ENCODE peak calls at places on chromosomes 7 and 10, in five cellular contexts. U is Panc1, H is prostate gland, Z is GM12892, J is sigmoid colon. V is an unnamed sample.

GRCh38 chr10:79380918-79381775 is 33.9 kb downstream of the PPIF start:
- DNase-seq in J (peak), Z (no peak), H (peak), U (no peak), V (peak)

GRCh38 chr10:74079028-74079913 is 71.4 kb downstream of the AP3M1 start:
- DNase-seq in U (no peak), J (no peak), H (no peak), Z (no peak), V (no peak)

GRCh38 chr10:926075-926698 is 5.3 kb downstream of the LARP4B start:
- DNase-seq in J (no peak), U (no peak), Z (no peak), H (no peak), V (no peak)

GRCh38 chr7:70259497-70259896 is 661.2 kb downstream of the AUTS2 start:
- DNase-seq in U (no peak), H (no peak), J (no peak), Z (no peak), V (no peak)

GRCh38 chr7:32937344-32938174 is 19.7 kb upstream of the FKBP9 start:
- DNase-seq in H (peak), J (peak), U (no peak), Z (no peak), V (peak)

GRCh38 chr7:74023037-74023436 is 4.9 kb upstream of the ELN start:
- DNase-seq in U (no peak), H (no peak), Z (no peak), J (peak), V (peak)

GRCh38 chr10:124743188-124744046 is 761 bp downstream of the FAM53B start:
- DNase-seq in J (peak), U (no peak), H (no peak), Z (no peak), V (peak)

GRCh38 chr10:101007099-101007711 is 7.6 kb downstream of the LZTS2 start:
- DNase-seq in H (no peak), J (peak), U (no peak), Z (no peak), V (no peak)

GRCh38 chr10:117927334-117927733 is 119.4 kb downstream of the RAB11FIP2 start:
- DNase-seq in U (no peak), J (no peak), Z (no peak), H (no peak), V (no peak)

GRCh38 chr7:93053946-93054943 is 63.5 kb downstream of the SAMD9 start:
- DNase-seq in J (no peak), H (no peak), U (no peak), Z (no peak), V (no peak)

GRCh38 chr7:93232673-93233018 is 480 bp downstream of the VPS50 start:
- DNase-seq in Z (no peak), J (no peak), H (no peak), U (no peak), V (no peak)

GRCh38 chr10:113484487-113484886 is 68.4 kb upstream of the HABP2 start:
- DNase-seq in H (no peak), J (no peak), Z (no peak), U (no peak), V (no peak)

GRCh38 chr7:44048031-44048795 is 3.7 kb downstream of the DBNL start:
- DNase-seq in Z (no peak), H (no peak), U (no peak), J (no peak), V (no peak)

GRCh38 chr10:132711618-132712051 is 74.3 kb downstream of the NKX6-2 start:
- DNase-seq in H (no peak), J (peak), U (no peak), Z (no peak), V (no peak)

GRCh38 chr10:114095676-114096331 is 52.1 kb downstream of the ADRB1 start:
- DNase-seq in U (no peak), J (no peak), H (no peak), Z (no peak), V (no peak)

DNA sequence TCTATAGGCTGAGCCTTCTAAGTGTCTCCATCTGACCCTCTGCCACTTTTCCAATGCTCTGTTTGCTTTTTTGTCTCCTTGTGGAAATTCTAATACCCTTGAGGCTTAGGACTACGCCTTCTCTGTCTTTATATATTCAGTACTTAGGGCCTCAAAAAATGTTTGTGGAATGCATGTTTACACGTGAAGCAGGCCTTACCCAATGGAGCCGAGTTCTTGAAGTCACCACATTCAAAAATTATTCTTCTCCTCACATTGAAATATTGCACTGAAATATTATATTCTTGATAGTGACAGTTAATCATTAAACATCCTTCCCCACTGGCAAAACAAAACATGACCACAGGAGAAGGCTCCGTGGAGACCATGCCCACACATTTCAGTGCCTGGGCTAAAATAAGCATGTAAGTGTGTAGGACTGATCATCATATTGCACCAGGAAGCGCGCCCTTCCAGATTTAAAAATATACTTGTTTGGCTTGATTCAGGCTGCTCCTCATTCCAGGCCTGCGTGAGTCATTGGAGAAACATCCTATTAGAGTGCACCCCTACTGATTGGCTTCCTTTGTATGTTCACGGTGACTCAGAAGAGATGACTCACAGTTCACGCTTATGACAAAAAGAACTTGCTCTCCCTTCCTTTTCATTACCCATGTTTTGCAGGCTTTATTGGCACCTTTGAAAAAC is 307.4 kb upstream of the AOAH start:
- DNase-seq in U (peak), Z (no peak), H (peak), J (peak), V (peak)
- TF ChIP-seq POLR2AphosphoS5 in U (peak), Z (no peak), H (peak), J (peak), V (peak)

GRCh38 chr7:2530076-2530967 is 10.7 kb downstream of the LFNG start:
- DNase-seq in J (no peak), U (no peak), H (no peak), Z (no peak), V (no peak)
- TF ChIP-seq POLR2AphosphoS5 in J (no peak), U (no peak), H (no peak), Z (no peak), V (peak)

DNA sequence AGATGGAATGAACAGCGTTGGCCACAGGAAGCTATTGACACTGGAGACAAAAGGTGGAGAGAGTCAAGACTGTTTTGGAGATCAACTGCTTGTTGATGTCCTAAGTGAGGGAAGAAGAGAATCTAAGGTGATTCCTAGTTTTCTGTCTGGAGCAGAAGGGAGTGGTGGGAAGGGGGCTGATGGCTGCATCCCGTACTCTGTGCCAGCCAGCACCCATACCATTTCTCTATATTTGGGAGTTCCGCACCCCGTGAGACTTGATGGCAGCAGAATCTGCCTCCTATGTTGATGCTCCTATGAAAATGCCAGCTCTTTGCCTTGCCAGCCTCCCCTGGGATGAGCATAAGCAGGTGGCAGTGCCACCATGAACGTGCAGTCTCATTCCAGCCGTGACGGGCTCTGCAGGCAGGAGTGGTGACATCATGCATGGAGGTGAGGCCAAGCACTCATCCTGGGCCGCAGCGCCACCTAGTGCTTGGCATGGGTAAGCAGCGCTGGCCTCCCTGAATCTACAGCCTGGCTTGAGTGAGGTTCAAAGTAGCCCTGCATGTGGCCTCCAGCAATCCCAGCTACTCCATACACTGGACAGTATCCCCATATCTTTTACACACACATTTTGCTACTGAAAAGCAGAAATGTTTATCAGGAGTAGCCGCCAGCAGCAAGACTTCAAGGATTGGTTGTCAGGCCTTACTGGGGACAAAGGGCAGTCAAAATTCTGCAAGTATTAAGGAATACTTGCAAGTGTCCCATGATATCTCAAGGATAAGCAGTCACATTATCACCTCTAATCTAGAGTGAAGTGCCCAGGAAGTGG is 43.0 kb downstream of the PODXL start:
- DNase-seq in U (peak), J (peak), Z (peak), H (peak), V (peak)
- TF ChIP-seq POLR2AphosphoS5 in U (no peak), J (peak), Z (no peak), H (peak), V (peak)

GRCh38 chr10:86914734-86915133 is 42.7 kb downstream of the MMRN2 start:
- DNase-seq in U (no peak), H (no peak), Z (no peak), J (no peak), V (no peak)
- TF ChIP-seq POLR2AphosphoS5 in U (no peak), H (no peak), Z (no peak), J (no peak), V (no peak)

V was measured in stomach.